ENCODE peak calls at places on chromosomes 13 and 19, in ten cellular contexts. One of them, this sample, is unnamed.
A peak's percentile ranks its signal among the peaks of the same experiment; 100 is the strongest.

GRCh38 chr13:39803851-39804250 is 148.4 kb downstream of the COG6 start:
- DNase-seq in pancreas: no peak
- DNase-seq in cardiac muscle cell: no peak
- DNase-seq in stomach: no peak
- DNase-seq in tibial nerve: no peak
- DNase-seq in K562: no peak
- DNase-seq in suprapubic skin: no peak
- DNase-seq in Peyer's patch: no peak
- DNase-seq in heart left ventricle: no peak
- DNase-seq in left ventricle myocardium inferior: no peak
- DNase-seq in this sample: no peak

GRCh38 chr19:14048439-14049153 is 13.3 kb downstream of the PALM3 start:
- DNase-seq in stomach: peak; percentile 65
- DNase-seq in cardiac muscle cell: peak; percentile 45
- DNase-seq in K562: peak; percentile 77
- DNase-seq in heart left ventricle: peak; percentile 42
- DNase-seq in left ventricle myocardium inferior: peak; percentile 44
- DNase-seq in tibial nerve: peak; percentile 53
- DNase-seq in suprapubic skin: no peak
- DNase-seq in Peyer's patch: peak; percentile 84
- DNase-seq in pancreas: peak; percentile 52
- DNase-seq in this sample: peak; percentile 68

GRCh38 chr13:106318941-106319411 is 216.5 kb downstream of the EFNB2 start:
- DNase-seq in K562: no peak
- DNase-seq in tibial nerve: no peak
- DNase-seq in cardiac muscle cell: no peak
- DNase-seq in stomach: no peak
- DNase-seq in suprapubic skin: no peak
- DNase-seq in pancreas: no peak
- DNase-seq in heart left ventricle: no peak
- DNase-seq in Peyer's patch: no peak
- DNase-seq in left ventricle myocardium inferior: no peak
- DNase-seq in this sample: peak; percentile 48

GRCh38 chr19:4453232-4454179 is 4.1 kb downstream of the UBXN6 start:
- DNase-seq in left ventricle myocardium inferior: no peak
- DNase-seq in Peyer's patch: no peak
- DNase-seq in heart left ventricle: no peak
- DNase-seq in suprapubic skin: no peak
- DNase-seq in cardiac muscle cell: no peak
- DNase-seq in K562: no peak
- DNase-seq in pancreas: no peak
- DNase-seq in stomach: no peak
- DNase-seq in tibial nerve: no peak
- DNase-seq in this sample: no peak

GRCh38 chr13:36533806-36534205 is 101.5 kb downstream of the CCNA1 start:
- DNase-seq in cardiac muscle cell: no peak
- DNase-seq in left ventricle myocardium inferior: no peak
- DNase-seq in Peyer's patch: no peak
- DNase-seq in suprapubic skin: no peak
- DNase-seq in K562: no peak
- DNase-seq in pancreas: no peak
- DNase-seq in tibial nerve: no peak
- DNase-seq in heart left ventricle: no peak
- DNase-seq in stomach: no peak
- DNase-seq in this sample: no peak

GRCh38 chr19:46076951-46077814 is 36.4 kb upstream of the IGFL4 start:
- DNase-seq in K562: peak; percentile 87
- DNase-seq in Peyer's patch: peak; percentile 67
- DNase-seq in left ventricle myocardium inferior: no peak
- DNase-seq in tibial nerve: peak; percentile 26
- DNase-seq in pancreas: peak; percentile 39
- DNase-seq in cardiac muscle cell: peak; percentile 91
- DNase-seq in suprapubic skin: no peak
- DNase-seq in stomach: peak; percentile 52
- DNase-seq in heart left ventricle: peak; percentile 33
- DNase-seq in this sample: no peak

GRCh38 chr13:73956795-73957408 is 177.3 kb downstream of the KLF12 start:
- DNase-seq in heart left ventricle: no peak
- DNase-seq in K562: no peak
- DNase-seq in left ventricle myocardium inferior: no peak
- DNase-seq in suprapubic skin: no peak
- DNase-seq in tibial nerve: no peak
- DNase-seq in cardiac muscle cell: no peak
- DNase-seq in pancreas: no peak
- DNase-seq in stomach: no peak
- DNase-seq in Peyer's patch: no peak
- DNase-seq in this sample: no peak

GRCh38 chr13:31200636-31200970 is 828 bp downstream of the B3GLCT start:
- DNase-seq in K562: no peak
- DNase-seq in left ventricle myocardium inferior: peak; percentile 40
- DNase-seq in cardiac muscle cell: peak; percentile 74
- DNase-seq in suprapubic skin: no peak
- DNase-seq in pancreas: peak; percentile 67
- DNase-seq in tibial nerve: no peak
- DNase-seq in stomach: peak; percentile 50
- DNase-seq in Peyer's patch: peak; percentile 72
- DNase-seq in heart left ventricle: peak; percentile 64
- DNase-seq in this sample: peak; percentile 43

DNA sequence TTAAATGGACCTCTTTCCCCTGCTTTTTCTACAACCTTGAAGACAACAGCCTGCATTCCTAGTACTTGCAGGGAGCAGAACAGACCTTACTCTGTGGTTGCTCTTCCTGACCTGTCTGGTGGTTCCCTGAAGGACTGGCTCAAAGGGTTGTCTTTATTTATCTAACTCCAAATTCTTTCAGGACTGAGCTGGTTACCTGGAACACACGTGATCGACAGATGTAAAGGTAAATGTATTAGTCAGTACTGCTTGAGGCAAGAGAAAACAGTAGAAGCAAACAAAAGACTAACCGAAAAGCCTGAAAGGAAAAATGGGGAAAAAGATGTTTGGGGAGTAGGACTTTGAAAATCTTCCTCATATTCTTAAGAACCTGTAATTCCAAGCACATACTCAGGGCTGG is 17.9 kb downstream of the ZNF558 start:
- DNase-seq in pancreas: no peak
- DNase-seq in Peyer's patch: no peak
- DNase-seq in cardiac muscle cell: no peak
- DNase-seq in suprapubic skin: no peak
- DNase-seq in tibial nerve: no peak
- DNase-seq in K562: no peak
- DNase-seq in stomach: no peak
- DNase-seq in left ventricle myocardium inferior: no peak
- DNase-seq in heart left ventricle: no peak
- DNase-seq in this sample: no peak
- H3K9me3 ChIP-seq in pancreas: peaks cover 53% of the 10 kb centered on the region
- H3K9me3 ChIP-seq in Peyer's patch: peaks cover 97% of the 10 kb centered on the region
- H3K9me3 ChIP-seq in cardiac muscle cell: peaks cover 3% of the 10 kb centered on the region
- H3K9me3 ChIP-seq in suprapubic skin: peaks cover 78% of the 10 kb centered on the region
- H3K9me3 ChIP-seq in tibial nerve: peaks cover 12% of the 10 kb centered on the region
- H3K9me3 ChIP-seq in K562: peaks cover 35% of the 10 kb centered on the region
- H3K9me3 ChIP-seq in stomach: peaks cover 89% of the 10 kb centered on the region
- H3K9me3 ChIP-seq in left ventricle myocardium inferior: peaks cover 100% of the 10 kb centered on the region
- H3K9me3 ChIP-seq in heart left ventricle: peaks cover 100% of the 10 kb centered on the region
- H3K9me3 ChIP-seq in this sample: peaks cover 40% of the 10 kb centered on the region

GRCh38 chr13:99058527-99059495 is 80.9 kb upstream of the DOCK9 start:
- DNase-seq in K562: no peak
- DNase-seq in Peyer's patch: no peak
- DNase-seq in left ventricle myocardium inferior: no peak
- DNase-seq in cardiac muscle cell: no peak
- DNase-seq in heart left ventricle: no peak
- DNase-seq in stomach: no peak
- DNase-seq in suprapubic skin: no peak
- DNase-seq in tibial nerve: no peak
- DNase-seq in pancreas: no peak
- DNase-seq in this sample: no peak

GRCh38 chr13:99059498-99060070 is 81.7 kb upstream of the DOCK9 start:
- DNase-seq in heart left ventricle: no peak
- DNase-seq in pancreas: no peak
- DNase-seq in cardiac muscle cell: no peak
- DNase-seq in tibial nerve: no peak
- DNase-seq in stomach: no peak
- DNase-seq in left ventricle myocardium inferior: no peak
- DNase-seq in K562: no peak
- DNase-seq in Peyer's patch: no peak
- DNase-seq in suprapubic skin: no peak
- DNase-seq in this sample: no peak

GRCh38 chr13:99055286-99056073 is 77.6 kb upstream of the DOCK9 start:
- DNase-seq in K562: no peak
- DNase-seq in stomach: no peak
- DNase-seq in tibial nerve: no peak
- DNase-seq in Peyer's patch: no peak
- DNase-seq in suprapubic skin: no peak
- DNase-seq in left ventricle myocardium inferior: no peak
- DNase-seq in heart left ventricle: no peak
- DNase-seq in cardiac muscle cell: no peak
- DNase-seq in pancreas: no peak
- DNase-seq in this sample: no peak

GRCh38 chr13:99056381-99057014 is 78.6 kb upstream of the DOCK9 start:
- DNase-seq in K562: no peak
- DNase-seq in cardiac muscle cell: no peak
- DNase-seq in left ventricle myocardium inferior: no peak
- DNase-seq in pancreas: no peak
- DNase-seq in stomach: no peak
- DNase-seq in Peyer's patch: no peak
- DNase-seq in tibial nerve: no peak
- DNase-seq in heart left ventricle: no peak
- DNase-seq in suprapubic skin: no peak
- DNase-seq in this sample: no peak

DNA sequence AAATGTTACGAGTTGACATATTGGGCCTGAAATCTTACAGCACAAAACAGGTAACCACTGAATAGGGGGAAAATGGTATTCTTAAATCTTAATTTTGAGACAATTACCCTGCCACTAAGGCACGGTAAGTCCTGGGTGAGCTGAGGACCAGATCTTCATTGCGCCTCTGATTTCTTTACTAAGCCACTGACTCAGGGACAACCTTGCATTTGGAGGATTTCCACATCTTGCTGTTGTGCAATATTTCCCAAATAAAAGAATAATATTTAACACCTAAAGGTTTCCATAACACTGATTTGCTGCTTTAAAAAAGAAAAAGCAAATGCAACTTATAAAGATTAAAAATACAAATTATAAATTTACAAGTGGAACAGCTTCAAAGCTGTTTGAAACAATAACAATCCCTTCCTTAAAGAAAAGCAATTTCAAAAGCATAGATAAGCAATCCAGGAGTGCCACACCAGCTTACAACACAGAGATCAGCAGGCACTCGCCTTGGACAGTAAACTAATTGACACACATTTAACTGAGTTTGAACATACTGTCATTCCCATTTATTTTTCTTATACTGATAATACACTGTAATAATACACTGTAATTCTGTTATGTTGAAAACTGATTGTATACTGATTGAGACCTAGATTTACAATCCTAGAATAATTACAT is 79.6 kb upstream of the DOCK9 start:
- DNase-seq in stomach: no peak
- DNase-seq in tibial nerve: peak; percentile 55
- DNase-seq in cardiac muscle cell: no peak
- DNase-seq in Peyer's patch: no peak
- DNase-seq in left ventricle myocardium inferior: no peak
- DNase-seq in K562: no peak
- DNase-seq in suprapubic skin: no peak
- DNase-seq in pancreas: no peak
- DNase-seq in heart left ventricle: no peak
- DNase-seq in this sample: no peak
- TF ChIP-seq CTCF in stomach: no peak
- TF ChIP-seq CTCF in tibial nerve: no peak
- TF ChIP-seq CTCF in cardiac muscle cell: no peak
- TF ChIP-seq CTCF in Peyer's patch: no peak
- TF ChIP-seq CTCF in left ventricle myocardium inferior: no peak
- TF ChIP-seq CTCF in K562: no peak
- TF ChIP-seq CTCF in suprapubic skin: no peak
- TF ChIP-seq CTCF in pancreas: no peak
- TF ChIP-seq CTCF in heart left ventricle: no peak
- TF ChIP-seq CTCF in this sample: no peak

GRCh38 chr19:17075860-17076538 is 422 bp downstream of the MYO9B start:
- DNase-seq in stomach: peak; percentile 37
- DNase-seq in tibial nerve: no peak
- DNase-seq in left ventricle myocardium inferior: peak; percentile 36
- DNase-seq in cardiac muscle cell: peak; percentile 36
- DNase-seq in suprapubic skin: peak; percentile 85
- DNase-seq in pancreas: peak; percentile 58
- DNase-seq in Peyer's patch: peak; percentile 80
- DNase-seq in K562: peak; percentile 68
- DNase-seq in heart left ventricle: peak; percentile 45
- DNase-seq in this sample: peak; percentile 54

GRCh38 chr19:17075035-17075859 is at the start of the genes HAUS8 and MYO9B:
- DNase-seq in left ventricle myocardium inferior: peak; percentile 99
- DNase-seq in cardiac muscle cell: peak; percentile 99
- DNase-seq in suprapubic skin: peak; percentile 99
- DNase-seq in stomach: peak; percentile 99
- DNase-seq in K562: peak; percentile 97
- DNase-seq in heart left ventricle: peak; percentile 100
- DNase-seq in tibial nerve: peak; percentile 99
- DNase-seq in pancreas: peak; percentile 99
- DNase-seq in Peyer's patch: peak; percentile 100
- DNase-seq in this sample: peak; percentile 99

GRCh38 chr19:17078038-17078919 is 2.7 kb downstream of the MYO9B start:
- DNase-seq in suprapubic skin: no peak
- DNase-seq in left ventricle myocardium inferior: no peak
- DNase-seq in cardiac muscle cell: no peak
- DNase-seq in K562: no peak
- DNase-seq in pancreas: no peak
- DNase-seq in heart left ventricle: no peak
- DNase-seq in stomach: no peak
- DNase-seq in tibial nerve: no peak
- DNase-seq in Peyer's patch: no peak
- DNase-seq in this sample: no peak

GRCh38 chr19:17077447-17078028 is 2.0 kb downstream of the MYO9B start:
- DNase-seq in left ventricle myocardium inferior: no peak
- DNase-seq in K562: no peak
- DNase-seq in Peyer's patch: no peak
- DNase-seq in pancreas: no peak
- DNase-seq in cardiac muscle cell: no peak
- DNase-seq in heart left ventricle: no peak
- DNase-seq in suprapubic skin: no peak
- DNase-seq in stomach: no peak
- DNase-seq in tibial nerve: no peak
- DNase-seq in this sample: no peak

DNA sequence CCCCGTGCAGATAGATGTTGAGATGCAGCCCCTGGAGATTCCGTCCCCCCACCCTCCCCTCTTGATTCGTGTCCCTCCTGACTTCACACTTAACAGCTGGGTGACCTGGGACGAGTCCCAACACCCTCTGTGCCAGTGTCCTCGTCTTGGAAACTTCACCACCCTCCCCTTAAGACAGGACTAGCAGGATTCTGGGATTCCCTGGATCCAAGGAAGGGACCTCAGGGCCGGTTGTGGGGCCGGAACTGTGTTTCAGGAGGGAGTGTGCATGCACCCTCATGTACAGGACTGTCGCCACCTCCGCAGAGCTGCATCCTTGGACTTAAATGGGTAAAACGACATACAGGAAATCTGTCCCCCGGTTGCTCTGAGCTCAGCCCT is 952 bp downstream of the MYO9B start:
- DNase-seq in tibial nerve: no peak
- DNase-seq in heart left ventricle: no peak
- DNase-seq in left ventricle myocardium inferior: no peak
- DNase-seq in suprapubic skin: no peak
- DNase-seq in stomach: no peak
- DNase-seq in cardiac muscle cell: no peak
- DNase-seq in K562: no peak
- DNase-seq in Peyer's patch: peak; percentile 65
- DNase-seq in pancreas: no peak
- DNase-seq in this sample: no peak
- H3K27ac ChIP-seq in tibial nerve: peak overlapping the region; percentile 89
- H3K27ac ChIP-seq in heart left ventricle: peak overlapping the region; percentile 81
- H3K27ac ChIP-seq in left ventricle myocardium inferior: peak overlapping the region; percentile 84
- H3K27ac ChIP-seq in suprapubic skin: peak overlapping the region; percentile 75
- H3K27ac ChIP-seq in stomach: peak overlapping the region; percentile 95
- H3K27ac ChIP-seq in cardiac muscle cell: no peak overlapping the region
- H3K27ac ChIP-seq in K562: peak overlapping the region; percentile 81
- H3K27ac ChIP-seq in Peyer's patch: peak overlapping the region; percentile 94
- H3K27ac ChIP-seq in pancreas: no peak overlapping the region
- H3K27ac ChIP-seq in this sample: peak overlapping the region; percentile 85

DNA sequence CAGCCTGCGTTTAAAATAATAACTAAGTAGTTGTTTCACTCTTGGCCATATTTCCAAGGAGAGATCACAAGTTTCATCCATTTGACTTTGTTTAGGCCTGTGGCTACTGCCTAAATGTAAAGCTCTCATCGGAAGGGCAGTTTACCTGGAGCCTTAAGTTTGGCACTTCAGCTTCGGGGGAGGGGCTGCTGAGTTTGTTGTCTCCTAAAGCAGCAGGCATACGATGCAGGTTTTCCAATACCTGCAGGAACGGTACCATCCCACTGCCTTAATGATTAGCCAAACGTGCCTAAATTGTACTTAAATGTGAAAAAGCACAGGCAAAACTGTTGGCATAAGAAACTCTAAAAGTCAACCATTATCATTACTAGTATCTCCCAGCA is 63.1 kb downstream of the CRYL1 start:
- DNase-seq in Peyer's patch: no peak
- DNase-seq in heart left ventricle: no peak
- DNase-seq in tibial nerve: no peak
- DNase-seq in K562: no peak
- DNase-seq in suprapubic skin: no peak
- DNase-seq in pancreas: no peak
- DNase-seq in cardiac muscle cell: no peak
- DNase-seq in stomach: no peak
- DNase-seq in left ventricle myocardium inferior: no peak
- DNase-seq in this sample: no peak
- H3K9me3 ChIP-seq in Peyer's patch: no peaks in the 10 kb centered on the region
- H3K9me3 ChIP-seq in heart left ventricle: no peaks in the 10 kb centered on the region
- H3K9me3 ChIP-seq in tibial nerve: no peaks in the 10 kb centered on the region
- H3K9me3 ChIP-seq in K562: no peaks in the 10 kb centered on the region
- H3K9me3 ChIP-seq in suprapubic skin: no peaks in the 10 kb centered on the region
- H3K9me3 ChIP-seq in pancreas: no peaks in the 10 kb centered on the region
- H3K9me3 ChIP-seq in cardiac muscle cell: no peaks in the 10 kb centered on the region
- H3K9me3 ChIP-seq in stomach: no peaks in the 10 kb centered on the region
- H3K9me3 ChIP-seq in left ventricle myocardium inferior: peaks cover 4% of the 10 kb centered on the region
- H3K9me3 ChIP-seq in this sample: no peaks in the 10 kb centered on the region

This sample was measured in lung.